ENCODE peak calls at places on chromosomes 3 and 15, in ten cellular contexts. F, Q, L, G, M, S, W, E, N and U are unnamed samples.

GRCh38 chr15:92061511-92062200 is 208.1 kb downstream of the SLCO3A1 start:
- DNase-seq in L (no peak), M (no peak), S (no peak), F (no peak), Q (no peak), N (no peak), W (no peak), E (no peak), G (no peak), U (no peak)

GRCh38 chr3:15330031-15330596 is 2.3 kb downstream of the SH3BP5 start:
- DNase-seq in W (no peak), L (no peak), Q (peak; percentile 64), M (no peak), S (peak; percentile 40), N (no peak), F (no peak), E (no peak), G (no peak), U (no peak)

GRCh38 chr3:169268286-169268776 is 395.2 kb downstream of the MECOM start:
- DNase-seq in M (no peak), G (no peak), S (no peak), N (no peak), W (no peak), F (no peak), L (no peak), Q (no peak), E (no peak), U (no peak)

GRCh38 chr3:38738630-38739395 is 77.2 kb downstream of the SCN10A start:
- DNase-seq in F (peak; percentile 46), E (peak; percentile 63), Q (no peak), G (no peak), M (peak; percentile 32), L (no peak), S (peak; percentile 62), N (no peak), W (no peak), U (peak; percentile 52)

GRCh38 chr3:33931512-33931911 is 133.1 kb downstream of the PDCD6IP start:
- DNase-seq in M (no peak), Q (no peak), W (no peak), F (no peak), G (no peak), E (no peak), S (no peak), N (no peak), L (no peak), U (no peak)

GRCh38 chr3:122299872-122300460 is 25.1 kb upstream of the CSTA start:
- DNase-seq in W (no peak), Q (no peak), N (no peak), G (no peak), F (peak; percentile 40), E (no peak), L (peak; percentile 46), M (peak; percentile 60), S (no peak), U (peak; percentile 40)

GRCh38 chr3:45362161-45362560 is 26.2 kb upstream of the LARS2 start:
- DNase-seq in L (no peak), W (no peak), E (no peak), N (no peak), S (no peak), F (no peak), M (no peak), Q (no peak), G (no peak), U (no peak)

GRCh38 chr3:24522155-24522579 is 27.5 kb upstream of the THRB start:
- DNase-seq in Q (no peak), S (peak; percentile 49), E (peak; percentile 45), G (no peak), F (no peak), L (no peak), W (no peak), N (no peak), M (no peak), U (no peak)

GRCh38 chr15:31419820-31420219 is 93.2 kb downstream of the KLF13 start:
- DNase-seq in Q (no peak), E (no peak), F (no peak), L (no peak), N (no peak), G (no peak), M (no peak), S (no peak), W (no peak), U (no peak)

GRCh38 chr3:194268659-194269487 is 82.3 kb downstream of the CPN2 start:
- DNase-seq in E (no peak), L (no peak), M (no peak), S (no peak), N (no peak), W (no peak), G (no peak), Q (no peak), F (no peak), U (no peak)

GRCh38 chr3:151085227-151085888 is at the start of gene MED12L:
- DNase-seq in S (peak; percentile 90), W (peak; percentile 80), L (no peak), N (peak; percentile 66), Q (no peak), E (peak; percentile 91), F (peak; percentile 66), G (peak; percentile 78), M (peak; percentile 59), U (peak; percentile 82)

GRCh38 chr15:94070341-94071275 is 160.8 kb upstream of the MCTP2 start:
- DNase-seq in F (peak; percentile 41), Q (no peak), N (no peak), M (peak; percentile 9), G (peak; percentile 27), E (no peak), S (peak; percentile 56), W (no peak), L (no peak), U (peak; percentile 55)

GRCh38 chr15:101676965-101677364 is 24.8 kb upstream of the TM2D3 start:
- DNase-seq in N (no peak), F (no peak), Q (no peak), L (no peak), W (no peak), E (no peak), G (no peak), M (no peak), S (no peak), U (no peak)

GRCh38 chr3:37543692-37544091 is 318.0 kb upstream of the CTDSPL start:
- DNase-seq in L (no peak), N (no peak), W (no peak), Q (peak; percentile 31), G (no peak), M (no peak), S (no peak), E (no peak), F (no peak), U (peak; percentile 21)

DNA sequence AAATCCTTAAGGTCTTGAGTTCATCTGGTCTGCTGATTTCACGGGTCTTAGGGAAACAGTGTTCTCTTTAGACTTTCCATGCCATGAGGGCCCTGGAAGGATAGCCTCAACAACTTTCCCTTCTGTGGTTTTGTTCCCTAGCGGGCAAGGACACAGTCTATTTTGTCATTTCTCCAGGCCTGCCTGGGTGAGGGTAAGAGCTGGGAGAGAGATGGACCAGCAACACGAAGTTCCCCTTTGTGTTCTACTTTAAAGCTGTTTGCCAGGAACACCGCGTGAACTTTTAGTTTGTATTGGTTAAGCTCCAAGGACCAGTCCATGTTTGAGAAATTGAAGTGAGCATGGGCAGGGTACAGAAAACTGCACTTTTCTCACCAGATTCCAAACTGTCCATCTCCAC is 20.9 kb downstream of the ST3GAL6 start:
- DNase-seq in L (no peak), E (no peak), M (no peak), F (no peak), W (no peak), N (no peak), S (no peak), Q (no peak), G (peak; percentile 59), U (no peak)
- H3K4me3 ChIP-seq in L (no peak overlapping the region), E (no peak overlapping the region), M (no peak overlapping the region), F (no peak overlapping the region), W (no peak overlapping the region), N (no peak overlapping the region), S (no peak overlapping the region), Q (no peak overlapping the region), G (no peak overlapping the region), U (no peak overlapping the region)

GRCh38 chr3:129593230-129593594 is 13.3 kb downstream of the PLXND1 start:
- DNase-seq in N (no peak), G (no peak), Q (no peak), E (no peak), M (no peak), F (no peak), L (no peak), W (no peak), S (no peak), U (no peak)
- H3K4me3 ChIP-seq in N (no peak overlapping the region), G (no peak overlapping the region), Q (peak overlapping the region; percentile 17), E (no peak overlapping the region), M (no peak overlapping the region), F (no peak overlapping the region), L (no peak overlapping the region), W (no peak overlapping the region), S (no peak overlapping the region), U (no peak overlapping the region)

GRCh38 chr15:74958908-74959642 is 2.5 kb upstream of the RPP25 start:
- DNase-seq in F (peak; percentile 41), L (no peak), Q (no peak), E (no peak), N (no peak), M (no peak), S (no peak), G (no peak), W (no peak), U (no peak)
- H3K4me3 ChIP-seq in F (peak overlapping the region; percentile 69), L (no peak overlapping the region), Q (peak overlapping the region; percentile 62), E (peak overlapping the region; percentile 13), N (peak overlapping the region; percentile 16), M (no peak overlapping the region), S (peak overlapping the region; percentile 24), G (peak overlapping the region; percentile 54), W (peak overlapping the region; percentile 54), U (peak overlapping the region; percentile 15)

GRCh38 chr3:117997201-117998049 is 1037.2 kb downstream of the IGSF11 start:
- DNase-seq in N (peak; percentile 69), S (peak; percentile 90), G (peak; percentile 75), W (peak; percentile 65), Q (peak; percentile 18), L (peak; percentile 3), F (peak; percentile 68), M (peak; percentile 54), E (peak; percentile 90), U (peak; percentile 78)
- H3K4me3 ChIP-seq in N (peak overlapping the region; percentile 21), S (peak overlapping the region; percentile 65), G (peak overlapping the region; percentile 62), W (peak overlapping the region; percentile 37), Q (peak overlapping the region; percentile 48), L (no peak overlapping the region), F (peak overlapping the region; percentile 38), M (no peak overlapping the region), E (peak overlapping the region; percentile 58), U (peak overlapping the region; percentile 46)

GRCh38 chr15:47822066-47822465 is 104.8 kb downstream of the SEMA6D start:
- DNase-seq in N (no peak), W (no peak), L (no peak), Q (no peak), M (no peak), S (no peak), G (no peak), F (no peak), E (no peak), U (no peak)
- H3K4me3 ChIP-seq in N (no peak overlapping the region), W (no peak overlapping the region), L (no peak overlapping the region), Q (no peak overlapping the region), M (no peak overlapping the region), S (no peak overlapping the region), G (no peak overlapping the region), F (no peak overlapping the region), E (no peak overlapping the region), U (no peak overlapping the region)

GRCh38 chr3:172201990-172202318 is 162.6 kb downstream of the FNDC3B start:
- DNase-seq in L (no peak), S (peak; percentile 47), Q (no peak), M (peak; percentile 23), F (no peak), W (no peak), G (no peak), E (no peak), N (no peak), U (peak; percentile 64)
- H3K4me3 ChIP-seq in L (no peak overlapping the region), S (no peak overlapping the region), Q (no peak overlapping the region), M (no peak overlapping the region), F (no peak overlapping the region), W (no peak overlapping the region), G (no peak overlapping the region), E (no peak overlapping the region), N (no peak overlapping the region), U (no peak overlapping the region)

GRCh38 chr3:16658933-16659793 is 53.9 kb upstream of the DAZL start:
- DNase-seq in M (peak; percentile 55), E (no peak), F (no peak), N (no peak), Q (no peak), G (no peak), L (no peak), W (no peak), S (no peak), U (no peak)
- H3K4me3 ChIP-seq in M (no peak overlapping the region), E (no peak overlapping the region), F (no peak overlapping the region), N (no peak overlapping the region), Q (no peak overlapping the region), G (no peak overlapping the region), L (no peak overlapping the region), W (no peak overlapping the region), S (no peak overlapping the region), U (no peak overlapping the region)